ENCODE peak calls at places on chromosomes 6 and 20, in seven cellular contexts. One of them, this sample, is unnamed.
A peak's percentile ranks its signal among the peaks of the same experiment; 100 is the strongest.

GRCh38 chr6:45531999-45532605 is 154.4 kb upstream of the SUPT3H start:
- DNase-seq in A549: no peak
- DNase-seq in AG08396: no peak
- DNase-seq in adrenal gland: no peak
- DNase-seq in DMS153: no peak
- DNase-seq in choroid plexus epithelial cell: no peak
- DNase-seq in T follicular helper cell: no peak
- DNase-seq in this sample: no peak

GRCh38 chr6:26556263-26557070 is 18.3 kb downstream of the HMGN4 start:
- DNase-seq in A549: peak; percentile 92
- DNase-seq in AG08396: peak; percentile 81
- DNase-seq in adrenal gland: peak; percentile 31
- DNase-seq in DMS153: peak; percentile 67
- DNase-seq in choroid plexus epithelial cell: peak; percentile 90
- DNase-seq in T follicular helper cell: no peak
- DNase-seq in this sample: peak; percentile 97

GRCh38 chr6:131949909-131950766 is 1.0 kb downstream of the CCN2 start:
- DNase-seq in A549: peak; percentile 75
- DNase-seq in AG08396: peak; percentile 61
- DNase-seq in adrenal gland: peak; percentile 55
- DNase-seq in DMS153: peak; percentile 57
- DNase-seq in choroid plexus epithelial cell: peak; percentile 97
- DNase-seq in T follicular helper cell: no peak
- DNase-seq in this sample: peak; percentile 92

GRCh38 chr6:160678230-160678629 is 14.2 kb upstream of the LPA start:
- DNase-seq in A549: no peak
- DNase-seq in AG08396: no peak
- DNase-seq in adrenal gland: no peak
- DNase-seq in DMS153: no peak
- DNase-seq in choroid plexus epithelial cell: no peak
- DNase-seq in T follicular helper cell: no peak
- DNase-seq in this sample: no peak

GRCh38 chr6:144749263-144749662 is 464.1 kb downstream of the UTRN start:
- DNase-seq in A549: no peak
- DNase-seq in AG08396: no peak
- DNase-seq in adrenal gland: no peak
- DNase-seq in DMS153: peak; percentile 87
- DNase-seq in choroid plexus epithelial cell: no peak
- DNase-seq in T follicular helper cell: no peak
- DNase-seq in this sample: no peak

GRCh38 chr20:46731770-46732169 is 22.3 kb downstream of the SLC2A10 start:
- DNase-seq in A549: no peak
- DNase-seq in AG08396: no peak
- DNase-seq in adrenal gland: no peak
- DNase-seq in DMS153: no peak
- DNase-seq in choroid plexus epithelial cell: no peak
- DNase-seq in T follicular helper cell: no peak
- DNase-seq in this sample: no peak

GRCh38 chr6:5103250-5103649 is 18.1 kb downstream of the PPP1R3G start:
- DNase-seq in A549: no peak
- DNase-seq in AG08396: peak; percentile 49
- DNase-seq in adrenal gland: peak; percentile 77
- DNase-seq in DMS153: no peak
- DNase-seq in choroid plexus epithelial cell: no peak
- DNase-seq in T follicular helper cell: no peak
- DNase-seq in this sample: peak; percentile 58

GRCh38 chr6:11900662-11901598 is 111.2 kb upstream of the HIVEP1 start:
- DNase-seq in A549: no peak
- DNase-seq in AG08396: no peak
- DNase-seq in adrenal gland: no peak
- DNase-seq in DMS153: no peak
- DNase-seq in choroid plexus epithelial cell: no peak
- DNase-seq in T follicular helper cell: no peak
- DNase-seq in this sample: no peak

GRCh38 chr6:105459884-105460283 is 57.0 kb upstream of the PREP start:
- DNase-seq in A549: peak; percentile 12
- DNase-seq in AG08396: no peak
- DNase-seq in adrenal gland: no peak
- DNase-seq in DMS153: no peak
- DNase-seq in choroid plexus epithelial cell: peak; percentile 26
- DNase-seq in T follicular helper cell: no peak
- DNase-seq in this sample: peak; percentile 35

GRCh38 chr6:169045486-169045885 is 208.2 kb downstream of the THBS2 start:
- DNase-seq in A549: no peak
- DNase-seq in AG08396: no peak
- DNase-seq in adrenal gland: no peak
- DNase-seq in DMS153: no peak
- DNase-seq in choroid plexus epithelial cell: no peak
- DNase-seq in T follicular helper cell: no peak
- DNase-seq in this sample: no peak

GRCh38 chr6:56529594-56530191 is 113.0 kb downstream of the DST start:
- DNase-seq in A549: no peak
- DNase-seq in AG08396: no peak
- DNase-seq in adrenal gland: no peak
- DNase-seq in DMS153: no peak
- DNase-seq in choroid plexus epithelial cell: peak; percentile 51
- DNase-seq in T follicular helper cell: no peak
- DNase-seq in this sample: peak; percentile 45

GRCh38 chr6:39821014-39821738 is 29.0 kb downstream of the DAAM2 start:
- DNase-seq in A549: no peak
- DNase-seq in AG08396: peak; percentile 22
- DNase-seq in adrenal gland: no peak
- DNase-seq in DMS153: no peak
- DNase-seq in choroid plexus epithelial cell: no peak
- DNase-seq in T follicular helper cell: no peak
- DNase-seq in this sample: no peak

GRCh38 chr20:6663104-6663503 is 104.4 kb upstream of the BMP2 start:
- DNase-seq in A549: no peak
- DNase-seq in AG08396: no peak
- DNase-seq in adrenal gland: no peak
- DNase-seq in DMS153: no peak
- DNase-seq in choroid plexus epithelial cell: peak; percentile 51
- DNase-seq in T follicular helper cell: no peak
- DNase-seq in this sample: no peak

This sample was measured in IMR-90.